ENCODE peak calls at places on chromosomes 3 and 15, in eight cellular contexts. X is A172, E is activated gamma-delta T cell treated with Interleukin-2 at 50 U/mL for 16 hours, Q is mesenchymal stem cell, A is GDM1, J is HFFc6, F is iPS DF 6.9, M is SHP77. T is an unnamed sample.
A peak's percentile ranks its signal among the peaks of the same experiment; 100 is the strongest.

GRCh38 chr15:40047413-40048154 is 8.6 kb upstream of the SRP14 start:
- DNase-seq in X (peak; percentile 84), E (peak; percentile 49), Q (peak; percentile 92), A (no peak), J (peak; percentile 68), F (no peak), M (peak; percentile 62), T (peak; percentile 44)

GRCh38 chr3:9615003-9615628 is 34.2 kb upstream of the MTMR14 start:
- DNase-seq in X (no peak), E (no peak), Q (no peak), A (no peak), J (no peak), F (no peak), M (no peak), T (no peak)

GRCh38 chr3:154334973-154335420 is 10.7 kb upstream of the DHX36 start:
- DNase-seq in X (peak; percentile 45), E (no peak), Q (peak; percentile 58), A (no peak), J (peak; percentile 38), F (no peak), M (peak; percentile 4), T (no peak)

GRCh38 chr15:53307952-53308624 is 451.4 kb downstream of the WDR72 start:
- DNase-seq in X (peak; percentile 12), E (no peak), Q (no peak), A (no peak), J (no peak), F (no peak), M (no peak), T (no peak)

GRCh38 chr15:72365844-72366243 is 10.0 kb downstream of the HEXA start:
- DNase-seq in X (no peak), E (peak; percentile 16), Q (no peak), A (peak; percentile 70), J (no peak), F (no peak), M (no peak), T (no peak)

GRCh38 chr15:23687143-23687470 is at the start of gene NDN:
- DNase-seq in X (no peak), E (no peak), Q (peak; percentile 44), A (no peak), J (no peak), F (no peak), M (no peak), T (no peak)

GRCh38 chr3:59267021-59267420 is 217.2 kb upstream of the CFAP20DC start:
- DNase-seq in X (no peak), E (no peak), Q (no peak), A (no peak), J (no peak), F (no peak), M (no peak), T (no peak)

GRCh38 chr3:71962561-71963240 is 177.8 kb upstream of the PROK2 start:
- DNase-seq in X (peak; percentile 36), E (no peak), Q (no peak), A (no peak), J (peak; percentile 40), F (no peak), M (no peak), T (peak; percentile 43)

GRCh38 chr3:25513642-25514266 is 85.7 kb downstream of the RARB start:
- DNase-seq in X (no peak), E (no peak), Q (no peak), A (no peak), J (no peak), F (no peak), M (no peak), T (no peak)

GRCh38 chr15:77526582-77527163 is 106.0 kb downstream of the HMG20A start:
- DNase-seq in X (no peak), E (no peak), Q (no peak), A (no peak), J (no peak), F (no peak), M (no peak), T (no peak)

GRCh38 chr3:121072128-121072527 is 164.1 kb downstream of the STXBP5L start:
- DNase-seq in X (no peak), E (no peak), Q (no peak), A (no peak), J (no peak), F (no peak), M (no peak), T (no peak)

GRCh38 chr3:151085889-151086483 is 522 bp downstream of the MED12L start:
- DNase-seq in X (no peak), E (no peak), Q (peak; percentile 31), A (peak; percentile 25), J (no peak), F (no peak), M (no peak), T (no peak)

GRCh38 chr3:172218350-172219323 is 179.3 kb downstream of the FNDC3B start:
- DNase-seq in X (no peak), E (no peak), Q (peak; percentile 68), A (no peak), J (peak; percentile 42), F (no peak), M (no peak), T (no peak)

T was measured in trophoblast cell.